ENCODE peak calls at places on chromosome 20, in six cellular contexts. One of them, this sample, is unnamed.

GRCh38 chr20:10179574-10180298 is 38.9 kb upstream of the SNAP25 start:
- DNase-seq in naive thymus-derived CD4-positive, alpha-beta T cell: no peak
- DNase-seq in right cardiac atrium: no peak
- DNase-seq in psoas muscle: no peak
- DNase-seq in endodermal cell: peak; percentile 72
- DNase-seq in stomach: no peak
- DNase-seq in this sample: no peak

GRCh38 chr20:25376236-25376635 is 14.4 kb downstream of the ABHD12 start:
- DNase-seq in naive thymus-derived CD4-positive, alpha-beta T cell: no peak
- DNase-seq in right cardiac atrium: no peak
- DNase-seq in psoas muscle: no peak
- DNase-seq in endodermal cell: no peak
- DNase-seq in stomach: no peak
- DNase-seq in this sample: no peak

GRCh38 chr20:7155282-7155681 is 387.8 kb downstream of the BMP2 start:
- DNase-seq in naive thymus-derived CD4-positive, alpha-beta T cell: no peak
- DNase-seq in right cardiac atrium: no peak
- DNase-seq in psoas muscle: no peak
- DNase-seq in endodermal cell: no peak
- DNase-seq in stomach: no peak
- DNase-seq in this sample: no peak

GRCh38 chr20:4227085-4227821 is 211.9 kb upstream of the RNF24 start:
- DNase-seq in naive thymus-derived CD4-positive, alpha-beta T cell: no peak
- DNase-seq in right cardiac atrium: no peak
- DNase-seq in psoas muscle: no peak
- DNase-seq in endodermal cell: peak; percentile 83
- DNase-seq in stomach: no peak
- DNase-seq in this sample: no peak

GRCh38 chr20:63844384-63845025 is 13.4 kb upstream of the ZBTB46 start:
- DNase-seq in naive thymus-derived CD4-positive, alpha-beta T cell: no peak
- DNase-seq in right cardiac atrium: no peak
- DNase-seq in psoas muscle: no peak
- DNase-seq in endodermal cell: peak; percentile 37
- DNase-seq in stomach: no peak
- DNase-seq in this sample: peak; percentile 74

GRCh38 chr20:41408131-41408789 is 41.6 kb upstream of the EMILIN3 start:
- DNase-seq in naive thymus-derived CD4-positive, alpha-beta T cell: no peak
- DNase-seq in right cardiac atrium: no peak
- DNase-seq in psoas muscle: no peak
- DNase-seq in endodermal cell: no peak
- DNase-seq in stomach: no peak
- DNase-seq in this sample: no peak

GRCh38 chr20:32560989-32561830 is 23.9 kb downstream of the NOL4L start:
- DNase-seq in naive thymus-derived CD4-positive, alpha-beta T cell: peak; percentile 19
- DNase-seq in right cardiac atrium: no peak
- DNase-seq in psoas muscle: no peak
- DNase-seq in endodermal cell: peak; percentile 69
- DNase-seq in stomach: no peak
- DNase-seq in this sample: no peak

GRCh38 chr20:56537997-56538396 is 5.0 kb downstream of the FAM209B start:
- DNase-seq in naive thymus-derived CD4-positive, alpha-beta T cell: no peak
- DNase-seq in right cardiac atrium: no peak
- DNase-seq in psoas muscle: no peak
- DNase-seq in endodermal cell: no peak
- DNase-seq in stomach: no peak
- DNase-seq in this sample: no peak

GRCh38 chr20:20743511-20744169 is 31.2 kb upstream of the RALGAPA2 start:
- DNase-seq in naive thymus-derived CD4-positive, alpha-beta T cell: no peak
- DNase-seq in right cardiac atrium: peak; percentile 86
- DNase-seq in psoas muscle: peak; percentile 78
- DNase-seq in endodermal cell: peak; percentile 75
- DNase-seq in stomach: peak; percentile 57
- DNase-seq in this sample: peak; percentile 81

GRCh38 chr20:59006167-59006863 is 739 bp downstream of the CTSZ start:
- DNase-seq in naive thymus-derived CD4-positive, alpha-beta T cell: no peak
- DNase-seq in right cardiac atrium: peak; percentile 63
- DNase-seq in psoas muscle: peak; percentile 40
- DNase-seq in endodermal cell: peak; percentile 47
- DNase-seq in stomach: no peak
- DNase-seq in this sample: peak; percentile 87

GRCh38 chr20:8414611-8415274 is 282.7 kb downstream of the PLCB1 start:
- DNase-seq in naive thymus-derived CD4-positive, alpha-beta T cell: no peak
- DNase-seq in right cardiac atrium: no peak
- DNase-seq in psoas muscle: no peak
- DNase-seq in endodermal cell: no peak
- DNase-seq in stomach: no peak
- DNase-seq in this sample: no peak

GRCh38 chr20:39849664-39850063 is 839.4 kb downstream of the MAFB start:
- DNase-seq in naive thymus-derived CD4-positive, alpha-beta T cell: no peak
- DNase-seq in right cardiac atrium: peak; percentile 94
- DNase-seq in psoas muscle: peak; percentile 86
- DNase-seq in endodermal cell: peak; percentile 43
- DNase-seq in stomach: peak; percentile 28
- DNase-seq in this sample: peak; percentile 84

GRCh38 chr20:59221049-59221748 is 57.6 kb downstream of the ZNF831 start:
- DNase-seq in naive thymus-derived CD4-positive, alpha-beta T cell: no peak
- DNase-seq in right cardiac atrium: peak; percentile 24
- DNase-seq in psoas muscle: no peak
- DNase-seq in endodermal cell: peak; percentile 59
- DNase-seq in stomach: no peak
- DNase-seq in this sample: no peak

GRCh38 chr20:14673164-14673563 is 335.8 kb upstream of the FLRT3 start:
- DNase-seq in naive thymus-derived CD4-positive, alpha-beta T cell: no peak
- DNase-seq in right cardiac atrium: no peak
- DNase-seq in psoas muscle: no peak
- DNase-seq in endodermal cell: no peak
- DNase-seq in stomach: no peak
- DNase-seq in this sample: no peak

GRCh38 chr20:8547035-8547649 is 415.1 kb downstream of the PLCB1 start:
- DNase-seq in naive thymus-derived CD4-positive, alpha-beta T cell: no peak
- DNase-seq in right cardiac atrium: no peak
- DNase-seq in psoas muscle: no peak
- DNase-seq in endodermal cell: no peak
- DNase-seq in stomach: no peak
- DNase-seq in this sample: no peak

GRCh38 chr20:184288-184687 is 5.2 kb downstream of the DEFB128 start:
- DNase-seq in naive thymus-derived CD4-positive, alpha-beta T cell: no peak
- DNase-seq in right cardiac atrium: no peak
- DNase-seq in psoas muscle: no peak
- DNase-seq in endodermal cell: no peak
- DNase-seq in stomach: no peak
- DNase-seq in this sample: no peak

GRCh38 chr20:15012551-15012950 is 675.1 kb upstream of the FLRT3 start:
- DNase-seq in naive thymus-derived CD4-positive, alpha-beta T cell: no peak
- DNase-seq in right cardiac atrium: no peak
- DNase-seq in psoas muscle: no peak
- DNase-seq in endodermal cell: no peak
- DNase-seq in stomach: no peak
- DNase-seq in this sample: no peak

GRCh38 chr20:2264118-2264517 is 31.7 kb upstream of the TGM3 start:
- DNase-seq in naive thymus-derived CD4-positive, alpha-beta T cell: no peak
- DNase-seq in right cardiac atrium: no peak
- DNase-seq in psoas muscle: no peak
- DNase-seq in endodermal cell: no peak
- DNase-seq in stomach: no peak
- DNase-seq in this sample: no peak

GRCh38 chr20:10454135-10454750 is 19.1 kb downstream of the SLX4IP start:
- DNase-seq in naive thymus-derived CD4-positive, alpha-beta T cell: no peak
- DNase-seq in right cardiac atrium: no peak
- DNase-seq in psoas muscle: no peak
- DNase-seq in endodermal cell: no peak
- DNase-seq in stomach: no peak
- DNase-seq in this sample: no peak

GRCh38 chr20:309841-310644 is 12.7 kb downstream of the ZCCHC3 start:
- DNase-seq in naive thymus-derived CD4-positive, alpha-beta T cell: peak; percentile 78
- DNase-seq in right cardiac atrium: peak; percentile 99
- DNase-seq in psoas muscle: peak; percentile 98
- DNase-seq in endodermal cell: peak; percentile 100
- DNase-seq in stomach: peak; percentile 90
- DNase-seq in this sample: peak; percentile 94

GRCh38 chr20:40251284-40251932 is 437.6 kb downstream of the MAFB start:
- DNase-seq in naive thymus-derived CD4-positive, alpha-beta T cell: no peak
- DNase-seq in right cardiac atrium: no peak
- DNase-seq in psoas muscle: no peak
- DNase-seq in endodermal cell: peak; percentile 88
- DNase-seq in stomach: no peak
- DNase-seq in this sample: no peak

GRCh38 chr20:59776059-59776603 is 157.3 kb downstream of the SYCP2 start:
- DNase-seq in naive thymus-derived CD4-positive, alpha-beta T cell: no peak
- DNase-seq in right cardiac atrium: no peak
- DNase-seq in psoas muscle: no peak
- DNase-seq in endodermal cell: peak; percentile 17
- DNase-seq in stomach: peak; percentile 14
- DNase-seq in this sample: no peak

GRCh38 chr20:16613954-16614353 is 40.7 kb upstream of the KIF16B start:
- DNase-seq in naive thymus-derived CD4-positive, alpha-beta T cell: no peak
- DNase-seq in right cardiac atrium: no peak
- DNase-seq in psoas muscle: no peak
- DNase-seq in endodermal cell: no peak
- DNase-seq in stomach: no peak
- DNase-seq in this sample: no peak

GRCh38 chr20:6966721-6967120 is 199.2 kb downstream of the BMP2 start:
- DNase-seq in naive thymus-derived CD4-positive, alpha-beta T cell: no peak
- DNase-seq in right cardiac atrium: no peak
- DNase-seq in psoas muscle: no peak
- DNase-seq in endodermal cell: no peak
- DNase-seq in stomach: no peak
- DNase-seq in this sample: no peak

GRCh38 chr20:40284611-40285010 is 404.4 kb downstream of the MAFB start:
- DNase-seq in naive thymus-derived CD4-positive, alpha-beta T cell: no peak
- DNase-seq in right cardiac atrium: no peak
- DNase-seq in psoas muscle: no peak
- DNase-seq in endodermal cell: no peak
- DNase-seq in stomach: no peak
- DNase-seq in this sample: no peak

GRCh38 chr20:37468886-37469285 is 52.2 kb upstream of the NNAT start:
- DNase-seq in naive thymus-derived CD4-positive, alpha-beta T cell: no peak
- DNase-seq in right cardiac atrium: no peak
- DNase-seq in psoas muscle: no peak
- DNase-seq in endodermal cell: peak; percentile 16
- DNase-seq in stomach: no peak
- DNase-seq in this sample: no peak

GRCh38 chr20:48771542-48771941 is 56.3 kb downstream of the PREX1 start:
- DNase-seq in naive thymus-derived CD4-positive, alpha-beta T cell: no peak
- DNase-seq in right cardiac atrium: no peak
- DNase-seq in psoas muscle: no peak
- DNase-seq in endodermal cell: no peak
- DNase-seq in stomach: no peak
- DNase-seq in this sample: no peak

GRCh38 chr20:46174469-46175126 is 56.5 kb downstream of the CD40 start:
- DNase-seq in naive thymus-derived CD4-positive, alpha-beta T cell: peak; percentile 62
- DNase-seq in right cardiac atrium: peak; percentile 75
- DNase-seq in psoas muscle: peak; percentile 76
- DNase-seq in endodermal cell: peak; percentile 95
- DNase-seq in stomach: peak; percentile 75
- DNase-seq in this sample: peak; percentile 91

GRCh38 chr20:4116091-4116490 is 100.7 kb upstream of the RNF24 start:
- DNase-seq in naive thymus-derived CD4-positive, alpha-beta T cell: no peak
- DNase-seq in right cardiac atrium: no peak
- DNase-seq in psoas muscle: no peak
- DNase-seq in endodermal cell: no peak
- DNase-seq in stomach: no peak
- DNase-seq in this sample: no peak

GRCh38 chr20:58883243-58883691 is 30.8 kb downstream of the GNAS start:
- DNase-seq in naive thymus-derived CD4-positive, alpha-beta T cell: no peak
- DNase-seq in right cardiac atrium: no peak
- DNase-seq in psoas muscle: no peak
- DNase-seq in endodermal cell: peak; percentile 55
- DNase-seq in stomach: no peak
- DNase-seq in this sample: no peak

GRCh38 chr20:37911838-37912273 is 8.9 kb downstream of the VSTM2L start:
- DNase-seq in naive thymus-derived CD4-positive, alpha-beta T cell: no peak
- DNase-seq in right cardiac atrium: peak; percentile 63
- DNase-seq in psoas muscle: peak; percentile 51
- DNase-seq in endodermal cell: peak; percentile 89
- DNase-seq in stomach: no peak
- DNase-seq in this sample: no peak

GRCh38 chr20:43681991-43682410 is 15.1 kb downstream of the MYBL2 start:
- DNase-seq in naive thymus-derived CD4-positive, alpha-beta T cell: no peak
- DNase-seq in right cardiac atrium: no peak
- DNase-seq in psoas muscle: no peak
- DNase-seq in endodermal cell: no peak
- DNase-seq in stomach: no peak
- DNase-seq in this sample: peak; percentile 92
- H3K4me3 ChIP-seq in naive thymus-derived CD4-positive, alpha-beta T cell: no peak overlapping the region
- H3K4me3 ChIP-seq in right cardiac atrium: no peak overlapping the region
- H3K4me3 ChIP-seq in psoas muscle: no peak overlapping the region
- H3K4me3 ChIP-seq in endodermal cell: no peak overlapping the region
- H3K4me3 ChIP-seq in stomach: no peak overlapping the region
- H3K4me3 ChIP-seq in this sample: no peak overlapping the region

GRCh38 chr20:62637521-62638054 is 4.7 kb upstream of the SLCO4A1 start:
- DNase-seq in naive thymus-derived CD4-positive, alpha-beta T cell: no peak
- DNase-seq in right cardiac atrium: no peak
- DNase-seq in psoas muscle: no peak
- DNase-seq in endodermal cell: no peak
- DNase-seq in stomach: no peak
- DNase-seq in this sample: no peak
- H3K27me3 ChIP-seq in naive thymus-derived CD4-positive, alpha-beta T cell: no peaks in the 10 kb centered on the region
- H3K27me3 ChIP-seq in right cardiac atrium: no peaks in the 10 kb centered on the region
- H3K27me3 ChIP-seq in psoas muscle: peaks cover 2% of the 10 kb centered on the region
- H3K27me3 ChIP-seq in endodermal cell: peaks cover 34% of the 10 kb centered on the region
- H3K27me3 ChIP-seq in stomach: peaks cover under 1% of the 10 kb centered on the region
- H3K27me3 ChIP-seq in this sample: peaks cover 40% of the 10 kb centered on the region

DNA sequence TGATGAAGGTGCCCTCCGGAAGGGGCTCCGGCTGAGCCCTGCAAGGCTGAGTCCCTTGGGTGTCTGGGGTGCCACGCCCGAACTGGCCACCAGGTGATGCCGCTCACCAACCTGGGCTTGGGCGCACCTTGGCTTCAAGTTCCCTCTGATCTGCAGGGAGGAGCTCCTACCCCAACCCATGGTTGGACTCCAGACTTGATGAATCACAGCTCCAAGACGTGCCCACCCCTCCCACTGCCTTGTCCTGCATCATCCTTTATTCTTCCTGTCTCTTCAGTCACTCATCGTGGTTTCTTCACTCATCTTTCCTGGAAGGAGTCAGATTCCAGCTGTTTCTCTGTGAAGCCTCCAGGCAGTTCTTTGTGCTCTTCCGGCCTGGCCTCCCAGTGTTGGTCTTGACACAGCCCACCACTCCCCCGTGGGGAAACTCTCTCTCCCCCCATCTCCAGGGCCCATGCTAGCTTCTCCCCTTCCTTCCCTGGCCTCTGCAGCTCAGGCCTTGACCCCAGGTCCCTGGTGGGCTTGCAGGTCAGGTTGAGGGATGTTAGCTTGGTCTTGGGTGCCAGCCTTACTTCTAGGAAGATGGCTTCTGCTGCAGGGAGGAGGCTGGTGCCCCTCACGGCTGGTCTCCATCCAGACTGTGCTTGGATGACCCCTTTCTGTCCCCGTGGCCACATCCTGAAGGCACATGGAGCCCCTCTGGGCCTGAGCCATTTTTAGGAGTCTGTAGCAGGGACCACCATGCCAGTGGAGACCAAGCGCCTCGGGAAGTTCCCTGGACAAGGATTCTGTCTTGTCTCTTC is 2.6 kb upstream of the ZBP1 start:
- DNase-seq in naive thymus-derived CD4-positive, alpha-beta T cell: peak; percentile 67
- DNase-seq in right cardiac atrium: no peak
- DNase-seq in psoas muscle: no peak
- DNase-seq in endodermal cell: peak; percentile 91
- DNase-seq in stomach: peak; percentile 68
- DNase-seq in this sample: peak; percentile 93
- H3K4me1 ChIP-seq in naive thymus-derived CD4-positive, alpha-beta T cell: peaks cover 50% of the 10 kb centered on the region
- H3K4me1 ChIP-seq in right cardiac atrium: peaks cover 5% of the 10 kb centered on the region
- H3K4me1 ChIP-seq in psoas muscle: peaks cover 5% of the 10 kb centered on the region
- H3K4me1 ChIP-seq in endodermal cell: no peaks in the 10 kb centered on the region
- H3K4me1 ChIP-seq in stomach: peaks cover 5% of the 10 kb centered on the region
- H3K4me1 ChIP-seq in this sample: peaks cover 62% of the 10 kb centered on the region

GRCh38 chr20:35339007-35339406 is 46.8 kb upstream of the FAM83C start:
- DNase-seq in naive thymus-derived CD4-positive, alpha-beta T cell: no peak
- DNase-seq in right cardiac atrium: no peak
- DNase-seq in psoas muscle: no peak
- DNase-seq in endodermal cell: no peak
- DNase-seq in stomach: no peak
- DNase-seq in this sample: no peak
- H3K4me3 ChIP-seq in naive thymus-derived CD4-positive, alpha-beta T cell: no peak overlapping the region
- H3K4me3 ChIP-seq in right cardiac atrium: no peak overlapping the region
- H3K4me3 ChIP-seq in psoas muscle: no peak overlapping the region
- H3K4me3 ChIP-seq in endodermal cell: no peak overlapping the region
- H3K4me3 ChIP-seq in stomach: no peak overlapping the region
- H3K4me3 ChIP-seq in this sample: no peak overlapping the region